ENCODE peak calls at places on chromosomes 3 and 15, in four cellular contexts. N is SK-N-SH, D is GM12878, L is HepG2. J is an unnamed sample.

GRCh38 chr3:7543294-7543693 is 682.4 kb downstream of the GRM7 start:
- DNase-seq in N (no peak), D (no peak), L (no peak), J (no peak)

GRCh38 chr15:68414591-68414990 is 17.4 kb downstream of the ITGA11 start:
- DNase-seq in N (no peak), D (no peak), L (no peak), J (no peak)

GRCh38 chr3:50805321-50805720 is 130.6 kb downstream of the DOCK3 start:
- DNase-seq in N (no peak), D (no peak), L (no peak), J (no peak)

GRCh38 chr3:138653567-138653966 is 45.0 kb downstream of the FAIM start:
- DNase-seq in N (peak; percentile 11), D (no peak), L (no peak), J (no peak)

GRCh38 chr3:18188491-18188890 is 236.6 kb downstream of the SATB1 start:
- DNase-seq in N (no peak), D (no peak), L (no peak), J (no peak)

GRCh38 chr3:138479355-138479964 is 45.0 kb downstream of the ESYT3 start:
- DNase-seq in N (peak; percentile 69), D (no peak), L (peak; percentile 50), J (peak; percentile 36)

GRCh38 chr15:82699726-82700125 is 9.9 kb downstream of the AP3B2 start:
- DNase-seq in N (no peak), D (no peak), L (no peak), J (no peak)

GRCh38 chr3:169699070-169699469 is 35.6 kb upstream of the MECOM start:
- DNase-seq in N (no peak), D (no peak), L (no peak), J (no peak)

GRCh38 chr3:123861081-123861836 is 22.9 kb downstream of the MYLK start:
- DNase-seq in N (no peak), D (no peak), L (no peak), J (no peak)

GRCh38 chr3:55147406-55147805 is 219.5 kb upstream of the LRTM1 start:
- DNase-seq in N (no peak), D (no peak), L (no peak), J (no peak)

GRCh38 chr3:125381743-125382142 is 6.6 kb upstream of the ZNF148 start:
- DNase-seq in N (no peak), D (peak; percentile 43), L (no peak), J (no peak)

GRCh38 chr15:77797270-77797669 is 164.6 kb upstream of the LINGO1 start:
- DNase-seq in N (no peak), D (peak; percentile 28), L (no peak), J (no peak)

GRCh38 chr15:65416845-65417416 is 5.8 kb downstream of the IGDCC4 start:
- DNase-seq in N (no peak), D (no peak), L (no peak), J (no peak)

GRCh38 chr15:78046796-78047341 is 30.6 kb downstream of the TBC1D2B start:
- DNase-seq in N (no peak), D (no peak), L (no peak), J (peak; percentile 51)

GRCh38 chr15:100338247-100338646 is 3.5 kb downstream of the ADAMTS17 start:
- DNase-seq in N (no peak), D (no peak), L (no peak), J (no peak)

GRCh38 chr3:47950453-47950852 is 65.8 kb downstream of the MAP4 start:
- DNase-seq in N (no peak), D (no peak), L (no peak), J (no peak)

GRCh38 chr3:52221563-52222318 is 3.7 kb downstream of the TLR9 start:
- DNase-seq in N (no peak), D (no peak), L (no peak), J (no peak)

GRCh38 chr3:141403576-141403975 is 35.3 kb downstream of the ZBTB38 start:
- DNase-seq in N (no peak), D (no peak), L (no peak), J (no peak)

GRCh38 chr15:49847937-49848823 is 227.3 kb downstream of the DTWD1 start:
- DNase-seq in N (no peak), D (no peak), L (no peak), J (no peak)

GRCh38 chr15:34986326-34987181 is 1.5 kb downstream of the ZNF770 start:
- DNase-seq in N (no peak), D (no peak), L (no peak), J (no peak)

GRCh38 chr15:89429023-89429422 is 67.4 kb downstream of the RHCG start:
- DNase-seq in N (peak; percentile 49), D (no peak), L (no peak), J (peak; percentile 41)

GRCh38 chr15:70047386-70048195 is 50.1 kb downstream of the TLE3 start:
- DNase-seq in N (no peak), D (no peak), L (no peak), J (no peak)

GRCh38 chr3:145272684-145273083 is 888.3 kb downstream of the PLOD2 start:
- DNase-seq in N (no peak), D (no peak), L (no peak), J (no peak)

GRCh38 chr3:150469031-150469930 is 61.2 kb downstream of the TSC22D2 start:
- DNase-seq in N (no peak), D (no peak), L (peak; percentile 39), J (no peak)

GRCh38 chr3:13011369-13012227 is 61.6 kb downstream of the IQSEC1 start:
- DNase-seq in N (no peak), D (peak; percentile 92), L (peak; percentile 32), J (peak; percentile 81)

GRCh38 chr3:194687638-194688206 is 2.0 kb downstream of the FAM43A start:
- DNase-seq in N (peak; percentile 72), D (no peak), L (no peak), J (peak; percentile 76)

GRCh38 chr15:99438222-99438592 is 127.6 kb upstream of the MEF2A start:
- DNase-seq in N (no peak), D (no peak), L (no peak), J (no peak)

GRCh38 chr3:58999134-58999778 is 50.6 kb downstream of the CFAP20DC start:
- DNase-seq in N (no peak), D (no peak), L (no peak), J (no peak)

GRCh38 chr3:119085070-119085439 is 50.4 kb upstream of the IGSF11 start:
- DNase-seq in N (no peak), D (no peak), L (no peak), J (no peak)

GRCh38 chr3:109117939-109118338 is at the start of gene MORC1:
- DNase-seq in N (no peak), D (no peak), L (no peak), J (no peak)

DNA sequence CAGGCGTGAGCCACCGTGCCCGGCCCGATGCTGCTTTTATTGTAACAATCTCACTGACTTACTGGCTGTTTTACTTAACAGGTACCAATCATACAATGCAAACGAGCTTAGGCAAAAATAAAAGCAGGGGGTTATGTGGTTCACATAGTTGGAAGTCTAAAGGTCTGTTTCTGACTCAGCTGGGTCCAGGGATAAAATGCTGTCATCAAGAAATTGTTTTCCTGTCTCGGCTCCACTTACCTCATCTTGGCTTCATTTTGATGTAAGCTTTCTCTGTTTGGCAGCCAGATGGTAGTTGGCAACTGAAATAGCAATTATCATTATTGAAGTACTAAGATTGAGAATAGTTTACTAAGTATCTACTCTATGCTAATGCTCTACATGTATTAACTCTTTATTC is 36.8 kb upstream of the CNTN3 start:
- DNase-seq in N (no peak), D (no peak), L (no peak), J (no peak)
- TF ChIP-seq GABPA in N (no peak), D (no peak), L (no peak), J (no peak)

GRCh38 chr3:115741650-115742049 is 118.3 kb downstream of the GAP43 start:
- DNase-seq in N (no peak), D (no peak), L (no peak), J (no peak)
- TF ChIP-seq POLR2AphosphoS5 in N (no peak), D (no peak), L (no peak), J (no peak)

DNA sequence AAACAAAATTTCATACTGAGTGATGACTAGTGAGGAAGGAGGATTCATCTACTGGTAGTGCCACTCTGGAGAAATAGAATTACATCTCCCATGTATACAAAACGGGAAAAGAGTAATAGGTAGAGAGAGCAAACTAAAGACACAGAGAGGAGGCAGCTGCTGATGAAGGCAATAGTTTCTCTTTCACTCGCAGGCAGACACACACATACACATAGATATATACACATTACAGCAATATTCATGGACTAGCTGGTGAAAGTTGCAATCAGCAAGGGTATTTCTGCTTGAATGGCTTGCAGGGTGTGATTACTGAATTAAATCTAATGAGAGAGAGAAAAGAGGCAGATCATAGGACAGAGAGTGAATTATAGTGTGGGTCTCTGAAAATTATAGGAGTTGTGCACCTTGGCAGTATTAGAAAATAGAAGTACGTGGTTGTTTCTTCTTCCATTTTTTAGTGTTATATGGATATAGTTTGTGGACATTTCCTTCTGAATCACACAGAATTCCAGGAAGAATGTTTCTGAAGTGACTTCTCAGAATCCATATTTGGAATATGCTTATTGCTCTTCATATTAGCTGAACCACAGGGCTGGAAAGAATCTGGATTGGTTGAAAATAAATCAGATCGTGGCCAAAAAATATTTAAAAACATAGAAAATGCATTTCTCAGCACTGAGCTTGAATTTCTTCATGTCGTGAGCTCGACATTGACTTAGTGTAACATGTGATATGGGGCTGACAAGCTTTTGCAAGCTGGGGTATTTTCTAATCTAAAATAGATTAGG is 991.2 kb downstream of the TUSC7 start:
- DNase-seq in N (no peak), D (no peak), L (no peak), J (no peak)
- TF ChIP-seq GABPA in N (no peak), D (no peak), L (no peak), J (no peak)

DNA sequence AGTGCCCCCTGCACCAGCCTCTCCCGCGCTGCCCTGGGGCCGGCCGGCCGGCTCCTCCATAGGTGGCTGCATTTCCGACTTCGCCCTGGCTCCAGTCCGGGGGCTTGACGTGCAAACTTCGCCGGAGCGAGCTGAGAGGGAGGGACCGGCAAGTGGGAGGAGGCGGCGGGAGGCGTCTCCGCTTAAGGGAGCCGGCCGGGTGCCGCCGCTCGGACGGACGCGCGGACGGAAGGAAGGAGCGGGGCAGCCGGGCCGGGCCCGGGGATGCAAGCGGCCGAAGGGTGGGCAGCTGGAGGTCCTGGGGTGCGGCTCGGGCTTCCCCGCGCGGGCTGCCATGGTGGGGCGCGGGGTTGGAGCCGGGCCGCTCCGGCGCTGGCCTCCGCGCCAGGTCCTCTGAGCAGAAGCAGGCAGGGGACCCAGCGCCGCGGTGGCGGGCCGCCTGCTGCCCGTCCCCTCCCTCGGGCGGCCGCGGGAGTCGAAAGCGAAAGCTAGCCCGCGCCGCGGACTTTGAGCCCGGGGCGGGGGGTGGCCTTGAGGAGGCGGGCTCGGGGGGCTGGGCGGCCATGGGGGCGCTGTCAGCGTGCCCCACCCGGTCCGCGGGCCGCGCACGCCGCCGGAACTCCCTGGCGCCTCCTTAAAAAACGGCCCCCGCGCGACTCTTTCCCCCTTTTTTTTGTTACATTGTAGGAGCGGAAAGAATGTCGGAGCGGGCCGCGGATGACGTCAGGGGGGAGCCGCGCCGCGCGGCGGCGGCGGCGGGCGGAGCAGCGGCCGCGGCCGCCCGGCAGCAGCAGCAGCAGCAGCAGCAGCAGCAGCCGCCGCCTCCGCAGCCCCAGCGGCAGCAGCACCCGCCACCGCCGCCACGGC is at the start of gene SCAANT1:
- DNase-seq in N (peak; percentile 92), D (no peak), L (peak; percentile 81), J (peak; percentile 81)
- TF ChIP-seq POLR2AphosphoS5 in N (no peak), D (no peak), L (peak; percentile 55), J (no peak)